ENCODE peak calls at places on chromosomes 13 and 19, in four cellular contexts. N, R, G and C are unnamed samples.

GRCh38 chr13:90302113-90302512 is 1045.4 kb upstream of the MIR17HG start:
- DNase-seq in N (peak), R (no peak), G (no peak), C (peak)

GRCh38 chr13:36090592-36090991 is 40.6 kb downstream of the DCLK1 start:
- DNase-seq in N (no peak), R (no peak), G (no peak), C (no peak)

GRCh38 chr19:2391118-2391725 is 31.2 kb downstream of the TMPRSS9 start:
- DNase-seq in N (peak), R (peak), G (peak), C (peak)

GRCh38 chr13:49315036-49315565 is 67.4 kb downstream of the CDADC1 start:
- DNase-seq in N (no peak), R (no peak), G (no peak), C (peak)

GRCh38 chr13:51761638-51762350 is 42.2 kb downstream of the DHRS12 start:
- DNase-seq in N (no peak), R (no peak), G (no peak), C (peak)

GRCh38 chr13:78194904-78195639 is 276.4 kb upstream of the EDNRB start:
- DNase-seq in N (no peak), R (peak), G (no peak), C (peak)

GRCh38 chr19:10548746-10549276 is 5.1 kb downstream of the ATG4D start:
- DNase-seq in N (no peak), R (no peak), G (no peak), C (no peak)

GRCh38 chr19:3882041-3882384 is 1.5 kb downstream of the ATCAY start:
- DNase-seq in N (no peak), R (no peak), G (no peak), C (no peak)

GRCh38 chr19:18991468-18991867 is 41.8 kb downstream of the SUGP2 start:
- DNase-seq in N (no peak), R (no peak), G (no peak), C (no peak)

GRCh38 chr19:34243876-34244578 is 10.3 kb upstream of the GARRE1 start:
- DNase-seq in N (no peak), R (no peak), G (no peak), C (no peak)

GRCh38 chr19:4043410-4043809 is 23.3 kb downstream of the ZBTB7A start:
- DNase-seq in N (no peak), R (no peak), G (no peak), C (no peak)

GRCh38 chr13:29594310-29594709 is 1.2 kb downstream of the SLC7A1 start:
- DNase-seq in N (no peak), R (peak), G (peak), C (peak)

GRCh38 chr19:23867895-23868294 is 46.8 kb upstream of the ZNF726 start:
- DNase-seq in N (no peak), R (no peak), G (no peak), C (no peak)

GRCh38 chr19:37412700-37413099 is 41.8 kb downstream of the ZNF527 start:
- DNase-seq in N (no peak), R (no peak), G (no peak), C (no peak)

GRCh38 chr19:15129856-15130580 is 22.8 kb downstream of the SYDE1 start:
- DNase-seq in N (no peak), R (no peak), G (no peak), C (no peak)

GRCh38 chr19:37930416-37930815 is 23.4 kb downstream of the SIPA1L3 start:
- DNase-seq in N (no peak), R (no peak), G (no peak), C (no peak)

GRCh38 chr13:44629465-44630183 is 53.5 kb upstream of the TSC22D1 start:
- DNase-seq in N (no peak), R (no peak), G (no peak), C (peak)

GRCh38 chr13:42544246-42544915 is 29.6 kb upstream of the TNFSF11 start:
- DNase-seq in N (no peak), R (no peak), G (no peak), C (no peak)

GRCh38 chr19:31316201-31316951 is 32.9 kb downstream of the TSHZ3 start:
- DNase-seq in N (no peak), R (peak), G (no peak), C (peak)

GRCh38 chr19:28546148-28546685 is 666.7 kb downstream of the UQCRFS1 start:
- DNase-seq in N (no peak), R (no peak), G (no peak), C (no peak)

GRCh38 chr19:58474997-58475713 is 997 bp upstream of the ZNF446 start:
- DNase-seq in N (no peak), R (no peak), G (no peak), C (no peak)

GRCh38 chr19:52936958-52937334 is 13.7 kb upstream of the ZNF888 start:
- DNase-seq in N (no peak), R (no peak), G (no peak), C (no peak)

GRCh38 chr19:6375411-6376010 is at the start of gene PSPN:
- DNase-seq in N (no peak), R (no peak), G (no peak), C (no peak)

GRCh38 chr13:76885203-76886004 is 801 bp downstream of the KCTD12 start:
- DNase-seq in N (peak), R (peak), G (no peak), C (peak)

GRCh38 chr19:16447015-16447384 is 24.8 kb downstream of the EPS15L1 start:
- DNase-seq in N (peak), R (no peak), G (peak), C (peak)

GRCh38 chr13:68473834-68474326 is 1243.7 kb upstream of the PCDH9 start:
- DNase-seq in N (no peak), R (no peak), G (no peak), C (no peak)

GRCh38 chr13:104571890-104572229 is 1505.6 kb upstream of the SLC10A2 start:
- DNase-seq in N (no peak), R (no peak), G (no peak), C (no peak)

GRCh38 chr13:37382156-37382555 is 216.4 kb downstream of the POSTN start:
- DNase-seq in N (no peak), R (no peak), G (no peak), C (peak)

GRCh38 chr13:64078480-64078936 is 2662.9 kb upstream of the PCDH20 start:
- DNase-seq in N (no peak), R (no peak), G (no peak), C (no peak)

GRCh38 chr19:35657904-35658700 is 8.2 kb upstream of the UPK1A start:
- DNase-seq in N (no peak), R (no peak), G (no peak), C (no peak)

GRCh38 chr19:14366529-14366928 is 14.7 kb upstream of the ADGRE5 start:
- DNase-seq in N (peak), R (peak), G (peak), C (peak)

GRCh38 chr19:35115538-35115951 is at the start of gene FXYD3:
- DNase-seq in N (no peak), R (no peak), G (no peak), C (no peak)

GRCh38 chr13:75993246-75993645 is 357.1 kb downstream of the LMO7 start:
- DNase-seq in N (no peak), R (no peak), G (no peak), C (no peak)

GRCh38 chr13:48415516-48415915 is 2.6 kb upstream of the LPAR6 start:
- DNase-seq in N (no peak), R (no peak), G (no peak), C (no peak)

GRCh38 chr13:37295046-37295445 is 189.6 kb upstream of the CSNK1A1L start:
- DNase-seq in N (no peak), R (no peak), G (no peak), C (no peak)

GRCh38 chr19:1907563-1908363 is 2.6 kb downstream of the ADAT3 start:
- DNase-seq in N (peak), R (no peak), G (no peak), C (no peak)

GRCh38 chr19:18700501-18701249 is 17.2 kb downstream of the CRTC1 start:
- DNase-seq in N (peak), R (peak), G (peak), C (peak)

GRCh38 chr19:51140441-51140840 is 1.7 kb upstream of the SIGLEC7 start:
- DNase-seq in N (no peak), R (no peak), G (no peak), C (no peak)

GRCh38 chr13:110232146-110232545 is 74.8 kb downstream of the COL4A1 start:
- DNase-seq in N (no peak), R (peak), G (no peak), C (no peak)
- TF ChIP-seq FOS in N (no peak), R (no peak), G (no peak), C (no peak)

DNA sequence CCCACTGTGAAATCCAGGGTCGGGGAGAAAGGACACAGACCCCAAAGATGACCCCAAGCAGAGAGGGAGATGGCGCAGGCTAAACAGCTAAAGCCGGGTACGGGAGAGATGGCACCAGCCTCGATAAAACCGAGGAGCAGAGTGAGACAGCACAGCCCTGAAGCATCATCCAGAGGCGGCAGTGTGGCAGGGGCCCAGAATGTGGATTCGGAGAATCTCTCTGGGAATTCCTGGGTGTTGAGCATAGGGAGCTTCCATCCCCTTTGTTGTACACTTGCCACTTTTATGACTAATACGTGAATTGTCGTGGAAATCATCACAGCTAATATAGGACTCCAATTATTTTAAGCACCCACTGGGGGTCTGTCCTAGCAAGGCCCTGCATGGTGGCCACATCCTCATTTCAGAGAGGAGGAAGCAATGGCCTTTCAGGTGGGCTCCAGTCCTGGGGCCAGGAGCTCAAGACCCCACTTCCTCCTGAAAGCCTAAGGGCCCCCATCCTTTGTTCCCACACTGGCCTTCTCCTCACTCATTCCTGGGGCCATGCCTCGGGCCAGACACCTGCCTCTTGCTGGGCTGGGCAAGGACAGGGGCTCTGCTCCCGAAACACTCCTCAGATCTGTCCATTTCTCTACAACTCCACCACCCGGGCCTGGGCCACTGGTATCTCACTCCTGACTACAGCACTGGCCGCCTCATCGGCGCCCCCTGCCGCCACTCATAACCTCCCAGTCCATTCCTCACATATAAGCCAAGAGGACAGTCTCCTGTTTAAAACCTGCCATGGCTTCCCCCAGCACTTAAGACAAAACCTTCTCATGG is 29.3 kb upstream of the ATP1A3 start:
- DNase-seq in N (peak), R (no peak), G (no peak), C (peak)
- TF ChIP-seq FOS in N (no peak), R (no peak), G (no peak), C (no peak)

GRCh38 chr13:109145631-109146030 is 516.2 kb downstream of the MYO16 start:
- DNase-seq in N (peak), R (peak), G (no peak), C (peak)
- TF ChIP-seq FOS in N (no peak), R (no peak), G (no peak), C (no peak)

GRCh38 chr13:23859455-23859854 is 29.7 kb downstream of the MIPEP start:
- DNase-seq in N (no peak), R (no peak), G (no peak), C (no peak)
- TF ChIP-seq FOS in N (no peak), R (no peak), G (no peak), C (no peak)

GRCh38 chr13:88979465-88980180 is 1308.5 kb downstream of the SLITRK5 start:
- DNase-seq in N (no peak), R (no peak), G (no peak), C (no peak)
- TF ChIP-seq FOS in N (no peak), R (no peak), G (no peak), C (no peak)

GRCh38 chr19:44284968-44285367 is 19.9 kb downstream of the ZNF235 start:
- DNase-seq in N (no peak), R (no peak), G (no peak), C (no peak)

GRCh38 chr19:44280916-44281315 is 21.2 kb downstream of the ZNF233 start:
- DNase-seq in N (no peak), R (no peak), G (no peak), C (no peak)

GRCh38 chr19:44277331-44277730 is 17.6 kb downstream of the ZNF233 start:
- DNase-seq in N (no peak), R (no peak), G (no peak), C (no peak)

GRCh38 chr19:44278181-44278690 is 18.6 kb downstream of the ZNF233 start:
- DNase-seq in N (no peak), R (no peak), G (no peak), C (peak)

GRCh38 chr19:44282846-44283245 is 22.0 kb downstream of the ZNF235 start:
- DNase-seq in N (no peak), R (no peak), G (no peak), C (peak)
- TF ChIP-seq FOS in N (no peak), R (no peak), G (no peak), C (no peak)